ENCODE peak calls at places on chromosomes 1 and 21, in eight cellular contexts. Y is AG04450, K is HL-60, R is lower lobe of right lung, T is GM10248, Z is bronchial epithelial cell, S is ovary, E is kidney. I is an unnamed sample.
A peak's percentile ranks its signal among the peaks of the same experiment; 100 is the strongest.

GRCh38 chr1:87950369-87950768 is 621.7 kb downstream of the LMO4 start:
- DNase-seq in T (no peak), Z (no peak), R (no peak), Y (no peak), E (no peak), K (no peak), S (no peak), I (no peak)

GRCh38 chr1:169103443-169103842 is 3.0 kb upstream of the ATP1B1 start:
- DNase-seq in R (peak; percentile 84), T (no peak), Y (no peak), Z (no peak), E (peak; percentile 91), K (no peak), S (no peak), I (no peak)

GRCh38 chr1:109762821-109763645 is 690 bp downstream of the EPS8L3 start:
- DNase-seq in R (peak; percentile 43), K (peak; percentile 70), T (no peak), E (peak; percentile 59), Z (peak; percentile 56), Y (peak; percentile 67), S (peak; percentile 12), I (no peak)

GRCh38 chr1:58727363-58727762 is 27.5 kb upstream of the MYSM1 start:
- DNase-seq in Z (peak; percentile 99), Y (peak; percentile 45), K (no peak), R (no peak), E (no peak), T (no peak), S (no peak), I (no peak)

GRCh38 chr1:224433671-224434446 is 738 bp downstream of the WDR26 start:
- DNase-seq in E (peak; percentile 88), Y (no peak), T (peak; percentile 46), R (peak; percentile 69), S (peak; percentile 69), Z (no peak), K (peak; percentile 20), I (no peak)

GRCh38 chr21:38219049-38219628 is 37.7 kb upstream of the KCNJ15 start:
- DNase-seq in E (peak; percentile 75), R (peak; percentile 80), S (peak; percentile 49), Z (peak; percentile 69), K (peak; percentile 81), Y (peak; percentile 58), T (peak; percentile 58), I (peak; percentile 72)

GRCh38 chr1:11068556-11069232 is 8.9 kb upstream of the SRM start:
- DNase-seq in Y (no peak), E (peak; percentile 24), K (no peak), T (no peak), Z (no peak), S (no peak), R (peak; percentile 18), I (no peak)

GRCh38 chr1:158425020-158425419 is 1.0 kb downstream of the OR10K2 start:
- DNase-seq in T (no peak), K (peak; percentile 48), Z (no peak), E (no peak), Y (no peak), R (no peak), S (no peak), I (no peak)

GRCh38 chr1:229942508-229942907 is 124.5 kb upstream of the GALNT2 start:
- DNase-seq in K (no peak), E (no peak), Y (no peak), Z (no peak), S (no peak), R (no peak), T (no peak), I (no peak)

GRCh38 chr1:229941160-229941559 is 125.9 kb upstream of the GALNT2 start:
- DNase-seq in S (no peak), E (no peak), Y (no peak), R (no peak), T (no peak), K (no peak), Z (no peak), I (no peak)

GRCh38 chr1:229938571-229938970 is 128.5 kb upstream of the GALNT2 start:
- DNase-seq in Z (no peak), S (no peak), Y (no peak), E (no peak), R (no peak), K (no peak), T (no peak), I (no peak)

GRCh38 chr1:229941785-229942184 is 125.3 kb upstream of the GALNT2 start:
- DNase-seq in Y (no peak), E (no peak), R (no peak), K (no peak), S (no peak), T (no peak), Z (no peak), I (no peak)

GRCh38 chr1:229940689-229941088 is 126.3 kb upstream of the GALNT2 start:
- DNase-seq in K (no peak), T (no peak), Y (no peak), S (no peak), R (no peak), Z (no peak), E (no peak), I (no peak)
- TF ChIP-seq CTCF in K (no peak), T (no peak), Y (no peak), S (no peak), R (no peak), Z (no peak), E (no peak), I (no peak)

DNA sequence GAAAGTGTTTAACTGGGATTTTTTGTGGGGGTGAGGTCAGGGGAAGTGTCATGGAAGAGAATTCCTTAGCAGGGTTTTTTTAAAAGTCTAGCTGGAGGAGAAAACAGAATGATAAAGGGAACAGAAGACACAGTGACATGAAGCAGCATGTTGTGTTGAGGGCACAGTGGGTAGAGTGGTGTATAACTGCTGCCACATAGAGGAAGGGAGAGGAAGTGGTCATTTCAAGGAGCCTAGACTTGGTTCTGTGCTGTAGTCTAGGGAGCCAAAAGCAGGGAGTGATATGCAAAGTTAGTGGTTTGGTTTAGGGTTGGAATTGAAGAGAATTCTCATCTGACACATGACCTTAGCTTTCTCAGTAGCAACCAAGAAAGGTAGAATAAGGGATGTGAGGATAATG is 10.2 kb downstream of the EEIG2 start:
- DNase-seq in S (no peak), K (peak; percentile 53), E (no peak), R (no peak), T (peak; percentile 45), Y (no peak), Z (peak; percentile 59), I (no peak)
- TF ChIP-seq CTCF in S (no peak), K (peak; percentile 66), E (peak; percentile 34), R (peak; percentile 36), T (peak; percentile 58), Y (peak; percentile 31), Z (peak; percentile 70), I (peak; percentile 58)

GRCh38 chr1:246261641-246262040 is 245.4 kb downstream of the SMYD3 start:
- DNase-seq in T (no peak), Z (no peak), R (no peak), Y (no peak), E (no peak), K (no peak), S (no peak), I (no peak)
- TF ChIP-seq CTCF in T (no peak), Z (no peak), R (no peak), Y (peak; percentile 39), E (peak; percentile 6), K (no peak), S (no peak), I (peak; percentile 60)

DNA sequence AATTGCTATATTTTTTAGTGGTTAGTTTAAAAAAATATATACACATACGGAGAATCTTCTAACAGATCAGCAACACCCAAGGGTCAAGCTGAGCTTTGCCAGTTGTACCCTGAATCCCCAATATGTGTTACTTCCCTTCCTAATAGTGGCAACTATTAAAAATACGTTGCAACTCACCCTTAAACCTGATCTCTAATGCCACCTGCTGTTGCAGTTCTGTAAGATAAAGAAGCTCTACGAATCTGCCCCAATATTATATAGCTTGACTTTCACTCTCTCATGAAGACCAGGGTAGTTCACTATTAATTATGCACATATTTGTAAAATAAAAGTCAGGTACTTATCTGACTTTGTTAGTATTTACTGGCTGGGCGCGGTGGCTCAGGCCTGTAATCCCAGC is 58.4 kb downstream of the ASH1L start:
- DNase-seq in E (no peak), Z (peak; percentile 48), Y (no peak), T (peak; percentile 38), K (peak; percentile 17), R (no peak), S (no peak), I (no peak)
- TF ChIP-seq CTCF in E (peak; percentile 37), Z (peak; percentile 27), Y (peak; percentile 46), T (peak; percentile 36), K (no peak), R (peak; percentile 34), S (no peak), I (peak; percentile 60)